ENCODE peak calls at places on chromosomes 5 and 9, in ten cellular contexts. P, W, D, E, G, Y, N, M, F and R are unnamed samples. For H3K9me3, the result is how much of the 10 kb centered on the place peaks cover.

GRCh38 chr5:41118177-41118576 is 47.0 kb upstream of the MROH2B start:
- DNase-seq in M (no peak), D (no peak), G (no peak), P (no peak), N (no peak), E (no peak), F (no peak), Y (no peak), W (no peak), R (no peak)

GRCh38 chr5:44652674-44653073 is 156.1 kb upstream of the MRPS30 start:
- DNase-seq in N (no peak), M (no peak), W (no peak), P (no peak), F (no peak), Y (no peak), D (no peak), E (no peak), G (no peak), R (no peak)

GRCh38 chr9:129850821-129851540 is 15.7 kb downstream of the USP20 start:
- DNase-seq in G (no peak), P (no peak), E (no peak), Y (no peak), F (no peak), N (no peak), M (no peak), W (no peak), D (no peak), R (no peak)

GRCh38 chr5:645421-645820 is 33.3 kb downstream of the CEP72 start:
- DNase-seq in Y (no peak), M (no peak), N (peak), G (no peak), D (no peak), E (no peak), P (no peak), F (no peak), W (no peak), R (no peak)

GRCh38 chr9:69122086-69122390 is 52.0 kb upstream of the TJP2 start:
- DNase-seq in P (peak), D (peak), F (no peak), W (peak), Y (peak), N (peak), G (no peak), M (peak), E (peak), R (peak)

GRCh38 chr9:136808075-136808780 is 480 bp downstream of the RABL6 start:
- DNase-seq in D (peak), N (no peak), P (no peak), G (no peak), E (peak), W (peak), F (no peak), M (no peak), Y (no peak), R (peak)

GRCh38 chr5:52710310-52710971 is 77.3 kb upstream of the ITGA1 start:
- DNase-seq in E (no peak), D (no peak), G (no peak), W (no peak), F (no peak), M (no peak), Y (no peak), N (no peak), P (no peak), R (no peak)

GRCh38 chr5:169626779-169627178 is 10.3 kb upstream of the DOCK2 start:
- DNase-seq in Y (no peak), N (no peak), P (peak), G (no peak), W (no peak), E (no peak), D (no peak), F (no peak), M (no peak), R (no peak)

GRCh38 chr5:15014809-15015208 is 143.2 kb upstream of the ANKH start:
- DNase-seq in D (no peak), Y (no peak), E (no peak), W (no peak), P (peak), M (peak), N (no peak), G (no peak), F (no peak), R (no peak)

GRCh38 chr5:125582358-125582757 is 835.9 kb upstream of the ZNF608 start:
- DNase-seq in Y (no peak), F (no peak), D (no peak), P (no peak), M (no peak), E (no peak), N (no peak), W (no peak), G (no peak), R (no peak)

GRCh38 chr5:172106511-172107356 is 81.3 kb downstream of the STK10 start:
- DNase-seq in G (no peak), P (peak), D (peak), F (no peak), Y (peak), W (peak), N (peak), E (peak), M (no peak), R (peak)

GRCh38 chr5:1118738-1119137 is 6.9 kb upstream of the SLC12A7 start:
- DNase-seq in D (no peak), N (peak), G (no peak), P (no peak), Y (no peak), M (no peak), W (no peak), E (peak), F (no peak), R (peak)

GRCh38 chr5:52989025-52989780 is at the start of gene ITGA2:
- DNase-seq in P (peak), E (peak), W (peak), Y (no peak), M (peak), G (peak), F (no peak), N (peak), D (peak), R (no peak)

GRCh38 chr9:127753556-127753955 is 18.5 kb upstream of the TOR2A start:
- DNase-seq in M (no peak), Y (no peak), E (no peak), P (no peak), D (no peak), G (no peak), F (no peak), N (no peak), W (no peak), R (no peak)

GRCh38 chr5:121695307-121695706 is 156.4 kb upstream of the FTMT start:
- DNase-seq in P (no peak), D (no peak), M (no peak), F (no peak), G (no peak), Y (no peak), E (no peak), N (no peak), W (no peak), R (no peak)

GRCh38 chr5:73496984-73497457 is 1.2 kb upstream of the BTF3 start:
- DNase-seq in N (no peak), E (no peak), M (peak), D (no peak), G (no peak), F (no peak), P (peak), Y (no peak), W (peak), R (no peak)

GRCh38 chr9:117775576-117775975 is 71.4 kb downstream of the TLR4 start:
- DNase-seq in W (no peak), M (no peak), D (no peak), G (no peak), P (no peak), Y (no peak), N (no peak), F (no peak), E (no peak), R (no peak)

GRCh38 chr5:30279237-30279636 is 914.2 kb upstream of the CDH6 start:
- DNase-seq in G (no peak), W (no peak), P (no peak), F (no peak), M (no peak), E (no peak), Y (no peak), N (no peak), D (no peak), R (no peak)

GRCh38 chr5:40648150-40648549 is 31.6 kb upstream of the PTGER4 start:
- DNase-seq in P (no peak), D (no peak), W (no peak), E (no peak), N (no peak), F (no peak), G (no peak), Y (no peak), M (no peak), R (no peak)

GRCh38 chr9:92983984-92984589 is 36.8 kb downstream of the FGD3 start:
- DNase-seq in E (no peak), Y (no peak), D (no peak), G (no peak), W (no peak), P (peak), F (no peak), M (no peak), N (no peak), R (no peak)

GRCh38 chr9:92988215-92988731 is 41.0 kb downstream of the FGD3 start:
- DNase-seq in W (no peak), P (no peak), D (no peak), F (no peak), Y (no peak), M (no peak), E (no peak), N (no peak), G (peak), R (no peak)

GRCh38 chr9:92984976-92985375 is 37.7 kb downstream of the FGD3 start:
- DNase-seq in Y (no peak), E (no peak), N (no peak), M (no peak), G (peak), D (no peak), W (no peak), P (no peak), F (no peak), R (no peak)

GRCh38 chr9:92989561-92989960 is 42.2 kb downstream of the FGD3 start:
- DNase-seq in P (no peak), F (no peak), G (peak), M (peak), D (no peak), Y (no peak), E (no peak), N (no peak), W (no peak), R (no peak)

DNA sequence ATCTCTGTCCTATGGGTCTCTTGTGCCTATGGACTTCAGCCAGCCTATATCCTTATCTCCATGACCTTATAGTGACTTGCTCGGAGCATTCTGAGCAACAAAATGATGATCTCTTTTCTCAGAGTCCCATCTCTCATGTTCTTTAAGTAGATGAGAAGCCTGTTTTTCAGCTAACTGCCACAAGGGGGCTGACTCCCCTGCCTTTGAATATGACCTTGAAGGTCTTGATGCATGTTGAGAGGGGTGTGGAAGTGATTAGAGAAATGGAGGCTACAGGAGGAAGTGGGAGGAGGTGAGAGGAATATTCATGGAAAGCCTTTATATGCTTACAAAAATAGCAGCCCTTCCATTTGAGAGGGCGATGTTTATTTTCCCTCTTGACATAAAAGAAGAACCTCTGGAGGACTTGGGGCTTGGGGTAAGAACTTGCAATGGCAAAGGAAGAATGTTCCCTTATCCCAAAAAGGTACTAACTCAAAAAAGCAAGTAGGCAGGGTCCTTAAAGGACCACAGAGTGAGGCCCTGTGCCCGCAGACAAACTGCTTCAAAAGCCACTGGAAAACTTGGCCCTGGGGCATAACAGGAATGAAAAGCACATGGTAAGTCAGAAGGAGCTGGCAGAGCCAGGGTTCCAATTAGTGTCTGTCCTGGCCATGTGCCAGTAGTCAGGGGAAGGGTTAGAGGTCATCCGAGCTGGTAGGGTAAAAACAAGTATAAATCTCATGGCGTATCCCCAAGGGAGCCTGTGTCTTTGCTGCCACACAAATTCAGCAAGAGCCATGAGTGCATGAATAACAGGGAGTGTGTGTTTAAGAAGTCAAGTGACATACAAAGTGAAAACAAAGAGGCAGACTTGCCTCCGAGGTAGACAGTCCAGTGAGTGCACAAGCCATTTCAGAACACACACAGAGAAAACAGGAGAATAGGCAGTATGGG is 39.1 kb downstream of the FGD3 start:
- DNase-seq in Y (no peak), F (no peak), M (no peak), N (no peak), E (no peak), D (no peak), G (peak), W (no peak), P (peak), R (no peak)
- H3K9me3 ChIP-seq in Y (under half), F (under half), M (under half), N (under half), E (under half), D (under half), G (under half), W (under half), P (under half), R (under half)

GRCh38 chr9:123763910-123764588 is 165.9 kb downstream of the DENND1A start:
- DNase-seq in W (no peak), N (no peak), M (no peak), G (no peak), E (no peak), F (no peak), Y (no peak), D (no peak), P (peak), R (no peak)
- TF ChIP-seq EP300 in W (peak), N (no peak), M (no peak), G (no peak), E (no peak), F (no peak), Y (no peak), D (no peak), P (no peak), R (no peak)

GRCh38 chr9:33187519-33188218 is 20.5 kb upstream of the B4GALT1 start:
- DNase-seq in N (peak), F (no peak), W (no peak), P (no peak), E (no peak), D (no peak), Y (no peak), M (no peak), G (no peak), R (peak)
- H3K27ac ChIP-seq in N (peak), F (no peak), W (peak), P (no peak), E (peak), D (no peak), Y (no peak), M (no peak), G (peak), R (peak)

GRCh38 chr5:3729631-3730030 is 134.0 kb downstream of the IRX1 start:
- DNase-seq in W (no peak), D (no peak), F (no peak), G (no peak), N (no peak), Y (no peak), P (no peak), M (no peak), E (no peak), R (no peak)
- H3K9me3 ChIP-seq in W (under half), D (under half), F (under half), G (under half), N (under half), Y (under half), P (under half), M (under half), E (under half), R (under half)

DNA sequence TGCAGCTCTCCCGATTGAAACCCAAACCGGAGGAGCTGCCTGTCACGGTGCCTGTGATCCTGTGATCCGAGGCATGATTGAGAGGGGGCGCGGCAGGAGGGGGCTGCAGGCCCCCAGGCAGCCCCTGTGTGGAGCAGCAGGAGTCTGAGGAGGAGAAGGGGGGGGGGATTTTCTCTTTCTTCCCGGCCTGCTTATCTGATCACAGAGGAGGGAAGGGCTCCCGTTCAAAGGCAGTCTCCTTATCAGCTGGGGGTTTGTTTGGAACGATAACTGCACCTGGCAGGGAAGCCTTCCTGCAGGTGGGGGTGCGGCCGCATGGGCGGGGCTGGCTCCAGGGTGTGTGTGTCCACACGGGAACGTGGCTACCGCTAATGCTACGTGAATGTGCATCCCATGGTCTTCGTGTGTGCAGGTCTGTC is 38.4 kb downstream of the LMX1B start:
- DNase-seq in M (no peak), D (no peak), G (no peak), P (no peak), W (no peak), N (no peak), Y (no peak), E (peak), F (no peak), R (no peak)
- TF ChIP-seq EP300 in M (no peak), D (no peak), G (no peak), P (no peak), W (no peak), N (no peak), Y (no peak), E (no peak), F (no peak), R (no peak)

GRCh38 chr5:173857231-173857630 is 30.9 kb upstream of the CPEB4 start:
- DNase-seq in N (no peak), G (no peak), W (peak), Y (no peak), F (no peak), E (no peak), M (no peak), P (no peak), D (no peak), R (no peak)
- H3K27ac ChIP-seq in N (no peak), G (no peak), W (no peak), Y (no peak), F (no peak), E (no peak), M (no peak), P (no peak), D (no peak), R (no peak)